ENCODE peak calls at places on chromosomes 13 and 19, in nine cellular contexts. One of them, this sample, is unnamed.

GRCh38 chr13:79825959-79826358 is 345.0 kb downstream of the NDFIP2 start:
- ATAC-seq in sciatic nerve: no peak
- ATAC-seq in activated naive CD8-positive, alpha-beta T cell treated with anti-CD3 and anti-CD28 coated beads, Interleukin-2, amount 50 U/mL, for 24 hours: no peak
- ATAC-seq in effector memory CD8-positive, alpha-beta T cell: no peak
- ATAC-seq in activated T-cell treated with anti-CD3 and anti-CD28 coated beads, Interleukin-2, amount 50 U/mL, for 4 hours: no peak
- ATAC-seq in heart left ventricle: no peak
- ATAC-seq in right lobe of liver: no peak
- ATAC-seq in naive thymus-derived CD8-positive, alpha-beta T cell: no peak
- ATAC-seq in natural killer cell: no peak
- ATAC-seq in this sample: no peak

GRCh38 chr19:39304701-39305571 is 8.7 kb downstream of the IFNL1 start:
- ATAC-seq in sciatic nerve: no peak
- ATAC-seq in activated naive CD8-positive, alpha-beta T cell treated with anti-CD3 and anti-CD28 coated beads, Interleukin-2, amount 50 U/mL, for 24 hours: no peak
- ATAC-seq in effector memory CD8-positive, alpha-beta T cell: no peak
- ATAC-seq in activated T-cell treated with anti-CD3 and anti-CD28 coated beads, Interleukin-2, amount 50 U/mL, for 4 hours: no peak
- ATAC-seq in heart left ventricle: no peak
- ATAC-seq in right lobe of liver: no peak
- ATAC-seq in naive thymus-derived CD8-positive, alpha-beta T cell: no peak
- ATAC-seq in natural killer cell: no peak
- ATAC-seq in this sample: no peak

GRCh38 chr13:28492527-28493367 is 2.2 kb downstream of the FLT1 start:
- ATAC-seq in sciatic nerve: no peak
- ATAC-seq in activated naive CD8-positive, alpha-beta T cell treated with anti-CD3 and anti-CD28 coated beads, Interleukin-2, amount 50 U/mL, for 24 hours: peak
- ATAC-seq in effector memory CD8-positive, alpha-beta T cell: peak
- ATAC-seq in activated T-cell treated with anti-CD3 and anti-CD28 coated beads, Interleukin-2, amount 50 U/mL, for 4 hours: peak
- ATAC-seq in heart left ventricle: no peak
- ATAC-seq in right lobe of liver: no peak
- ATAC-seq in naive thymus-derived CD8-positive, alpha-beta T cell: peak
- ATAC-seq in natural killer cell: no peak
- ATAC-seq in this sample: no peak

GRCh38 chr13:101709952-101710351 is 257.5 kb downstream of the ITGBL1 start:
- ATAC-seq in sciatic nerve: no peak
- ATAC-seq in activated naive CD8-positive, alpha-beta T cell treated with anti-CD3 and anti-CD28 coated beads, Interleukin-2, amount 50 U/mL, for 24 hours: no peak
- ATAC-seq in effector memory CD8-positive, alpha-beta T cell: no peak
- ATAC-seq in activated T-cell treated with anti-CD3 and anti-CD28 coated beads, Interleukin-2, amount 50 U/mL, for 4 hours: no peak
- ATAC-seq in heart left ventricle: no peak
- ATAC-seq in right lobe of liver: peak
- ATAC-seq in naive thymus-derived CD8-positive, alpha-beta T cell: no peak
- ATAC-seq in natural killer cell: no peak
- ATAC-seq in this sample: no peak

GRCh38 chr13:44368062-44368591 is 5.5 kb upstream of the SERP2 start:
- ATAC-seq in sciatic nerve: peak
- ATAC-seq in activated naive CD8-positive, alpha-beta T cell treated with anti-CD3 and anti-CD28 coated beads, Interleukin-2, amount 50 U/mL, for 24 hours: no peak
- ATAC-seq in effector memory CD8-positive, alpha-beta T cell: no peak
- ATAC-seq in activated T-cell treated with anti-CD3 and anti-CD28 coated beads, Interleukin-2, amount 50 U/mL, for 4 hours: no peak
- ATAC-seq in heart left ventricle: no peak
- ATAC-seq in right lobe of liver: no peak
- ATAC-seq in naive thymus-derived CD8-positive, alpha-beta T cell: no peak
- ATAC-seq in natural killer cell: no peak
- ATAC-seq in this sample: no peak

GRCh38 chr19:4776436-4777205 is 14.9 kb upstream of the FEM1A start:
- ATAC-seq in sciatic nerve: no peak
- ATAC-seq in activated naive CD8-positive, alpha-beta T cell treated with anti-CD3 and anti-CD28 coated beads, Interleukin-2, amount 50 U/mL, for 24 hours: no peak
- ATAC-seq in effector memory CD8-positive, alpha-beta T cell: no peak
- ATAC-seq in activated T-cell treated with anti-CD3 and anti-CD28 coated beads, Interleukin-2, amount 50 U/mL, for 4 hours: no peak
- ATAC-seq in heart left ventricle: no peak
- ATAC-seq in right lobe of liver: no peak
- ATAC-seq in naive thymus-derived CD8-positive, alpha-beta T cell: no peak
- ATAC-seq in natural killer cell: no peak
- ATAC-seq in this sample: no peak

GRCh38 chr13:111122631-111123030 is 7.5 kb downstream of the ARHGEF7 start:
- ATAC-seq in sciatic nerve: no peak
- ATAC-seq in activated naive CD8-positive, alpha-beta T cell treated with anti-CD3 and anti-CD28 coated beads, Interleukin-2, amount 50 U/mL, for 24 hours: no peak
- ATAC-seq in effector memory CD8-positive, alpha-beta T cell: no peak
- ATAC-seq in activated T-cell treated with anti-CD3 and anti-CD28 coated beads, Interleukin-2, amount 50 U/mL, for 4 hours: no peak
- ATAC-seq in heart left ventricle: no peak
- ATAC-seq in right lobe of liver: no peak
- ATAC-seq in naive thymus-derived CD8-positive, alpha-beta T cell: no peak
- ATAC-seq in natural killer cell: no peak
- ATAC-seq in this sample: no peak

GRCh38 chr13:96090240-96091101 is 564 bp downstream of the HS6ST3 start:
- ATAC-seq in sciatic nerve: no peak
- ATAC-seq in activated naive CD8-positive, alpha-beta T cell treated with anti-CD3 and anti-CD28 coated beads, Interleukin-2, amount 50 U/mL, for 24 hours: peak
- ATAC-seq in effector memory CD8-positive, alpha-beta T cell: no peak
- ATAC-seq in activated T-cell treated with anti-CD3 and anti-CD28 coated beads, Interleukin-2, amount 50 U/mL, for 4 hours: peak
- ATAC-seq in heart left ventricle: no peak
- ATAC-seq in right lobe of liver: peak
- ATAC-seq in naive thymus-derived CD8-positive, alpha-beta T cell: no peak
- ATAC-seq in natural killer cell: no peak
- ATAC-seq in this sample: peak

GRCh38 chr19:41887711-41888382 is 4.9 kb downstream of the ARHGEF1 start:
- ATAC-seq in sciatic nerve: no peak
- ATAC-seq in activated naive CD8-positive, alpha-beta T cell treated with anti-CD3 and anti-CD28 coated beads, Interleukin-2, amount 50 U/mL, for 24 hours: peak
- ATAC-seq in effector memory CD8-positive, alpha-beta T cell: peak
- ATAC-seq in activated T-cell treated with anti-CD3 and anti-CD28 coated beads, Interleukin-2, amount 50 U/mL, for 4 hours: peak
- ATAC-seq in heart left ventricle: no peak
- ATAC-seq in right lobe of liver: no peak
- ATAC-seq in naive thymus-derived CD8-positive, alpha-beta T cell: peak
- ATAC-seq in natural killer cell: peak
- ATAC-seq in this sample: peak

GRCh38 chr13:48593551-48593950 is 60.2 kb upstream of the CYSLTR2 start:
- ATAC-seq in sciatic nerve: no peak
- ATAC-seq in activated naive CD8-positive, alpha-beta T cell treated with anti-CD3 and anti-CD28 coated beads, Interleukin-2, amount 50 U/mL, for 24 hours: no peak
- ATAC-seq in effector memory CD8-positive, alpha-beta T cell: no peak
- ATAC-seq in activated T-cell treated with anti-CD3 and anti-CD28 coated beads, Interleukin-2, amount 50 U/mL, for 4 hours: no peak
- ATAC-seq in heart left ventricle: no peak
- ATAC-seq in right lobe of liver: no peak
- ATAC-seq in naive thymus-derived CD8-positive, alpha-beta T cell: no peak
- ATAC-seq in natural killer cell: no peak
- ATAC-seq in this sample: no peak

GRCh38 chr13:111587249-111587648 is 266.8 kb downstream of the TEX29 start:
- ATAC-seq in sciatic nerve: no peak
- ATAC-seq in activated naive CD8-positive, alpha-beta T cell treated with anti-CD3 and anti-CD28 coated beads, Interleukin-2, amount 50 U/mL, for 24 hours: no peak
- ATAC-seq in effector memory CD8-positive, alpha-beta T cell: no peak
- ATAC-seq in activated T-cell treated with anti-CD3 and anti-CD28 coated beads, Interleukin-2, amount 50 U/mL, for 4 hours: no peak
- ATAC-seq in heart left ventricle: no peak
- ATAC-seq in right lobe of liver: no peak
- ATAC-seq in naive thymus-derived CD8-positive, alpha-beta T cell: no peak
- ATAC-seq in natural killer cell: no peak
- ATAC-seq in this sample: no peak

GRCh38 chr13:48776396-48776795 is 122.7 kb downstream of the CYSLTR2 start:
- ATAC-seq in sciatic nerve: no peak
- ATAC-seq in activated naive CD8-positive, alpha-beta T cell treated with anti-CD3 and anti-CD28 coated beads, Interleukin-2, amount 50 U/mL, for 24 hours: no peak
- ATAC-seq in effector memory CD8-positive, alpha-beta T cell: no peak
- ATAC-seq in activated T-cell treated with anti-CD3 and anti-CD28 coated beads, Interleukin-2, amount 50 U/mL, for 4 hours: no peak
- ATAC-seq in heart left ventricle: no peak
- ATAC-seq in right lobe of liver: no peak
- ATAC-seq in naive thymus-derived CD8-positive, alpha-beta T cell: no peak
- ATAC-seq in natural killer cell: no peak
- ATAC-seq in this sample: no peak

GRCh38 chr19:39131255-39131755 is 5.7 kb downstream of the PAK4 start:
- ATAC-seq in sciatic nerve: peak
- ATAC-seq in activated naive CD8-positive, alpha-beta T cell treated with anti-CD3 and anti-CD28 coated beads, Interleukin-2, amount 50 U/mL, for 24 hours: no peak
- ATAC-seq in effector memory CD8-positive, alpha-beta T cell: no peak
- ATAC-seq in activated T-cell treated with anti-CD3 and anti-CD28 coated beads, Interleukin-2, amount 50 U/mL, for 4 hours: no peak
- ATAC-seq in heart left ventricle: peak
- ATAC-seq in right lobe of liver: no peak
- ATAC-seq in naive thymus-derived CD8-positive, alpha-beta T cell: no peak
- ATAC-seq in natural killer cell: no peak
- ATAC-seq in this sample: no peak

GRCh38 chr19:19343762-19344161 is 23.1 kb downstream of the MAU2 start:
- ATAC-seq in sciatic nerve: no peak
- ATAC-seq in activated naive CD8-positive, alpha-beta T cell treated with anti-CD3 and anti-CD28 coated beads, Interleukin-2, amount 50 U/mL, for 24 hours: no peak
- ATAC-seq in effector memory CD8-positive, alpha-beta T cell: no peak
- ATAC-seq in activated T-cell treated with anti-CD3 and anti-CD28 coated beads, Interleukin-2, amount 50 U/mL, for 4 hours: no peak
- ATAC-seq in heart left ventricle: no peak
- ATAC-seq in right lobe of liver: no peak
- ATAC-seq in naive thymus-derived CD8-positive, alpha-beta T cell: no peak
- ATAC-seq in natural killer cell: no peak
- ATAC-seq in this sample: no peak

GRCh38 chr13:44763604-44764311 is 187.6 kb upstream of the TSC22D1 start:
- ATAC-seq in sciatic nerve: peak
- ATAC-seq in activated naive CD8-positive, alpha-beta T cell treated with anti-CD3 and anti-CD28 coated beads, Interleukin-2, amount 50 U/mL, for 24 hours: no peak
- ATAC-seq in effector memory CD8-positive, alpha-beta T cell: no peak
- ATAC-seq in activated T-cell treated with anti-CD3 and anti-CD28 coated beads, Interleukin-2, amount 50 U/mL, for 4 hours: no peak
- ATAC-seq in heart left ventricle: peak
- ATAC-seq in right lobe of liver: no peak
- ATAC-seq in naive thymus-derived CD8-positive, alpha-beta T cell: no peak
- ATAC-seq in natural killer cell: no peak
- ATAC-seq in this sample: peak

GRCh38 chr19:10113592-10113963 is 2.1 kb downstream of the P2RY11 start:
- ATAC-seq in sciatic nerve: no peak
- ATAC-seq in activated naive CD8-positive, alpha-beta T cell treated with anti-CD3 and anti-CD28 coated beads, Interleukin-2, amount 50 U/mL, for 24 hours: peak
- ATAC-seq in effector memory CD8-positive, alpha-beta T cell: no peak
- ATAC-seq in activated T-cell treated with anti-CD3 and anti-CD28 coated beads, Interleukin-2, amount 50 U/mL, for 4 hours: peak
- ATAC-seq in heart left ventricle: peak
- ATAC-seq in right lobe of liver: peak
- ATAC-seq in naive thymus-derived CD8-positive, alpha-beta T cell: peak
- ATAC-seq in natural killer cell: peak
- ATAC-seq in this sample: peak

GRCh38 chr13:32376642-32377418 is 51.1 kb downstream of the N4BP2L1 start:
- ATAC-seq in sciatic nerve: no peak
- ATAC-seq in activated naive CD8-positive, alpha-beta T cell treated with anti-CD3 and anti-CD28 coated beads, Interleukin-2, amount 50 U/mL, for 24 hours: no peak
- ATAC-seq in effector memory CD8-positive, alpha-beta T cell: no peak
- ATAC-seq in activated T-cell treated with anti-CD3 and anti-CD28 coated beads, Interleukin-2, amount 50 U/mL, for 4 hours: no peak
- ATAC-seq in heart left ventricle: no peak
- ATAC-seq in right lobe of liver: no peak
- ATAC-seq in naive thymus-derived CD8-positive, alpha-beta T cell: no peak
- ATAC-seq in natural killer cell: no peak
- ATAC-seq in this sample: no peak

GRCh38 chr19:797528-798414 is 519 bp downstream of the PTBP1 start:
- ATAC-seq in sciatic nerve: peak
- ATAC-seq in activated naive CD8-positive, alpha-beta T cell treated with anti-CD3 and anti-CD28 coated beads, Interleukin-2, amount 50 U/mL, for 24 hours: peak
- ATAC-seq in effector memory CD8-positive, alpha-beta T cell: peak
- ATAC-seq in activated T-cell treated with anti-CD3 and anti-CD28 coated beads, Interleukin-2, amount 50 U/mL, for 4 hours: peak
- ATAC-seq in heart left ventricle: peak
- ATAC-seq in right lobe of liver: peak
- ATAC-seq in naive thymus-derived CD8-positive, alpha-beta T cell: peak
- ATAC-seq in natural killer cell: peak
- ATAC-seq in this sample: peak

GRCh38 chr13:75705908-75706307 is 69.8 kb downstream of the LMO7 start:
- ATAC-seq in sciatic nerve: no peak
- ATAC-seq in activated naive CD8-positive, alpha-beta T cell treated with anti-CD3 and anti-CD28 coated beads, Interleukin-2, amount 50 U/mL, for 24 hours: no peak
- ATAC-seq in effector memory CD8-positive, alpha-beta T cell: no peak
- ATAC-seq in activated T-cell treated with anti-CD3 and anti-CD28 coated beads, Interleukin-2, amount 50 U/mL, for 4 hours: no peak
- ATAC-seq in heart left ventricle: no peak
- ATAC-seq in right lobe of liver: no peak
- ATAC-seq in naive thymus-derived CD8-positive, alpha-beta T cell: no peak
- ATAC-seq in natural killer cell: no peak
- ATAC-seq in this sample: no peak

GRCh38 chr13:49307365-49307764 is 59.6 kb downstream of the CDADC1 start:
- ATAC-seq in sciatic nerve: peak
- ATAC-seq in activated naive CD8-positive, alpha-beta T cell treated with anti-CD3 and anti-CD28 coated beads, Interleukin-2, amount 50 U/mL, for 24 hours: no peak
- ATAC-seq in effector memory CD8-positive, alpha-beta T cell: no peak
- ATAC-seq in activated T-cell treated with anti-CD3 and anti-CD28 coated beads, Interleukin-2, amount 50 U/mL, for 4 hours: no peak
- ATAC-seq in heart left ventricle: peak
- ATAC-seq in right lobe of liver: no peak
- ATAC-seq in naive thymus-derived CD8-positive, alpha-beta T cell: no peak
- ATAC-seq in natural killer cell: no peak
- ATAC-seq in this sample: no peak

GRCh38 chr13:44618326-44618725 is 42.2 kb upstream of the TSC22D1 start:
- ATAC-seq in sciatic nerve: no peak
- ATAC-seq in activated naive CD8-positive, alpha-beta T cell treated with anti-CD3 and anti-CD28 coated beads, Interleukin-2, amount 50 U/mL, for 24 hours: no peak
- ATAC-seq in effector memory CD8-positive, alpha-beta T cell: no peak
- ATAC-seq in activated T-cell treated with anti-CD3 and anti-CD28 coated beads, Interleukin-2, amount 50 U/mL, for 4 hours: no peak
- ATAC-seq in heart left ventricle: no peak
- ATAC-seq in right lobe of liver: no peak
- ATAC-seq in naive thymus-derived CD8-positive, alpha-beta T cell: no peak
- ATAC-seq in natural killer cell: no peak
- ATAC-seq in this sample: no peak

GRCh38 chr19:4442846-4443146 is 14.8 kb downstream of the UBXN6 start:
- ATAC-seq in sciatic nerve: no peak
- ATAC-seq in activated naive CD8-positive, alpha-beta T cell treated with anti-CD3 and anti-CD28 coated beads, Interleukin-2, amount 50 U/mL, for 24 hours: no peak
- ATAC-seq in effector memory CD8-positive, alpha-beta T cell: no peak
- ATAC-seq in activated T-cell treated with anti-CD3 and anti-CD28 coated beads, Interleukin-2, amount 50 U/mL, for 4 hours: no peak
- ATAC-seq in heart left ventricle: no peak
- ATAC-seq in right lobe of liver: no peak
- ATAC-seq in naive thymus-derived CD8-positive, alpha-beta T cell: no peak
- ATAC-seq in natural killer cell: no peak
- ATAC-seq in this sample: no peak

GRCh38 chr13:95247857-95248256 is 53.4 kb downstream of the ABCC4 start:
- ATAC-seq in sciatic nerve: no peak
- ATAC-seq in activated naive CD8-positive, alpha-beta T cell treated with anti-CD3 and anti-CD28 coated beads, Interleukin-2, amount 50 U/mL, for 24 hours: no peak
- ATAC-seq in effector memory CD8-positive, alpha-beta T cell: no peak
- ATAC-seq in activated T-cell treated with anti-CD3 and anti-CD28 coated beads, Interleukin-2, amount 50 U/mL, for 4 hours: no peak
- ATAC-seq in heart left ventricle: no peak
- ATAC-seq in right lobe of liver: no peak
- ATAC-seq in naive thymus-derived CD8-positive, alpha-beta T cell: no peak
- ATAC-seq in natural killer cell: no peak
- ATAC-seq in this sample: no peak

GRCh38 chr13:99556867-99557443 is 55.7 kb downstream of the TM9SF2 start:
- ATAC-seq in sciatic nerve: no peak
- ATAC-seq in activated naive CD8-positive, alpha-beta T cell treated with anti-CD3 and anti-CD28 coated beads, Interleukin-2, amount 50 U/mL, for 24 hours: peak
- ATAC-seq in effector memory CD8-positive, alpha-beta T cell: no peak
- ATAC-seq in activated T-cell treated with anti-CD3 and anti-CD28 coated beads, Interleukin-2, amount 50 U/mL, for 4 hours: no peak
- ATAC-seq in heart left ventricle: no peak
- ATAC-seq in right lobe of liver: no peak
- ATAC-seq in naive thymus-derived CD8-positive, alpha-beta T cell: no peak
- ATAC-seq in natural killer cell: no peak
- ATAC-seq in this sample: no peak

GRCh38 chr13:23656637-23657036 is 86.4 kb downstream of the TNFRSF19 start:
- ATAC-seq in sciatic nerve: peak
- ATAC-seq in activated naive CD8-positive, alpha-beta T cell treated with anti-CD3 and anti-CD28 coated beads, Interleukin-2, amount 50 U/mL, for 24 hours: no peak
- ATAC-seq in effector memory CD8-positive, alpha-beta T cell: no peak
- ATAC-seq in activated T-cell treated with anti-CD3 and anti-CD28 coated beads, Interleukin-2, amount 50 U/mL, for 4 hours: no peak
- ATAC-seq in heart left ventricle: peak
- ATAC-seq in right lobe of liver: no peak
- ATAC-seq in naive thymus-derived CD8-positive, alpha-beta T cell: no peak
- ATAC-seq in natural killer cell: no peak
- ATAC-seq in this sample: no peak

GRCh38 chr13:100721885-100722512 is 47.4 kb upstream of the TMTC4 start:
- ATAC-seq in sciatic nerve: no peak
- ATAC-seq in activated naive CD8-positive, alpha-beta T cell treated with anti-CD3 and anti-CD28 coated beads, Interleukin-2, amount 50 U/mL, for 24 hours: no peak
- ATAC-seq in effector memory CD8-positive, alpha-beta T cell: peak
- ATAC-seq in activated T-cell treated with anti-CD3 and anti-CD28 coated beads, Interleukin-2, amount 50 U/mL, for 4 hours: peak
- ATAC-seq in heart left ventricle: no peak
- ATAC-seq in right lobe of liver: peak
- ATAC-seq in naive thymus-derived CD8-positive, alpha-beta T cell: peak
- ATAC-seq in natural killer cell: peak
- ATAC-seq in this sample: peak

GRCh38 chr19:49520705-49521319 is 7.0 kb upstream of the RCN3 start:
- ATAC-seq in sciatic nerve: peak
- ATAC-seq in activated naive CD8-positive, alpha-beta T cell treated with anti-CD3 and anti-CD28 coated beads, Interleukin-2, amount 50 U/mL, for 24 hours: no peak
- ATAC-seq in effector memory CD8-positive, alpha-beta T cell: no peak
- ATAC-seq in activated T-cell treated with anti-CD3 and anti-CD28 coated beads, Interleukin-2, amount 50 U/mL, for 4 hours: no peak
- ATAC-seq in heart left ventricle: peak
- ATAC-seq in right lobe of liver: peak
- ATAC-seq in naive thymus-derived CD8-positive, alpha-beta T cell: no peak
- ATAC-seq in natural killer cell: no peak
- ATAC-seq in this sample: no peak

GRCh38 chr13:102328909-102329308 is 72.9 kb downstream of the FGF14 start:
- ATAC-seq in sciatic nerve: no peak
- ATAC-seq in activated naive CD8-positive, alpha-beta T cell treated with anti-CD3 and anti-CD28 coated beads, Interleukin-2, amount 50 U/mL, for 24 hours: no peak
- ATAC-seq in effector memory CD8-positive, alpha-beta T cell: no peak
- ATAC-seq in activated T-cell treated with anti-CD3 and anti-CD28 coated beads, Interleukin-2, amount 50 U/mL, for 4 hours: no peak
- ATAC-seq in heart left ventricle: no peak
- ATAC-seq in right lobe of liver: peak
- ATAC-seq in naive thymus-derived CD8-positive, alpha-beta T cell: no peak
- ATAC-seq in natural killer cell: no peak
- ATAC-seq in this sample: no peak

GRCh38 chr13:22161871-22162270 is 491.0 kb downstream of the FGF9 start:
- ATAC-seq in sciatic nerve: no peak
- ATAC-seq in activated naive CD8-positive, alpha-beta T cell treated with anti-CD3 and anti-CD28 coated beads, Interleukin-2, amount 50 U/mL, for 24 hours: peak
- ATAC-seq in effector memory CD8-positive, alpha-beta T cell: peak
- ATAC-seq in activated T-cell treated with anti-CD3 and anti-CD28 coated beads, Interleukin-2, amount 50 U/mL, for 4 hours: peak
- ATAC-seq in heart left ventricle: no peak
- ATAC-seq in right lobe of liver: no peak
- ATAC-seq in naive thymus-derived CD8-positive, alpha-beta T cell: peak
- ATAC-seq in natural killer cell: no peak
- ATAC-seq in this sample: no peak

GRCh38 chr13:80132741-80133601 is 208.0 kb downstream of the SPRY2 start:
- ATAC-seq in sciatic nerve: peak
- ATAC-seq in activated naive CD8-positive, alpha-beta T cell treated with anti-CD3 and anti-CD28 coated beads, Interleukin-2, amount 50 U/mL, for 24 hours: no peak
- ATAC-seq in effector memory CD8-positive, alpha-beta T cell: no peak
- ATAC-seq in activated T-cell treated with anti-CD3 and anti-CD28 coated beads, Interleukin-2, amount 50 U/mL, for 4 hours: no peak
- ATAC-seq in heart left ventricle: peak
- ATAC-seq in right lobe of liver: peak
- ATAC-seq in naive thymus-derived CD8-positive, alpha-beta T cell: no peak
- ATAC-seq in natural killer cell: no peak
- ATAC-seq in this sample: peak

GRCh38 chr19:42129399-42130253 is 2.6 kb downstream of the POU2F2 start:
- ATAC-seq in sciatic nerve: peak
- ATAC-seq in activated naive CD8-positive, alpha-beta T cell treated with anti-CD3 and anti-CD28 coated beads, Interleukin-2, amount 50 U/mL, for 24 hours: no peak
- ATAC-seq in effector memory CD8-positive, alpha-beta T cell: no peak
- ATAC-seq in activated T-cell treated with anti-CD3 and anti-CD28 coated beads, Interleukin-2, amount 50 U/mL, for 4 hours: no peak
- ATAC-seq in heart left ventricle: peak
- ATAC-seq in right lobe of liver: peak
- ATAC-seq in naive thymus-derived CD8-positive, alpha-beta T cell: no peak
- ATAC-seq in natural killer cell: no peak
- ATAC-seq in this sample: peak